ENCODE peak calls at places on chromosomes 6 and 20, in four cellular contexts. H is K562, W is HL-60, Z is GM12878. B is an unnamed sample.

GRCh38 chr6:123668063-123668462 is 31.3 kb upstream of the TRDN start:
- DNase-seq in H (no peak), W (no peak), Z (no peak), B (no peak)

GRCh38 chr6:74967821-74968220 is 238.0 kb downstream of the COL12A1 start:
- DNase-seq in H (no peak), W (no peak), Z (no peak), B (no peak)

GRCh38 chr6:160454303-160454702 is 106.1 kb downstream of the SLC22A3 start:
- DNase-seq in H (no peak), W (no peak), Z (no peak), B (no peak)

GRCh38 chr6:57190140-57190539 is 18.0 kb downstream of the BAG2 start:
- DNase-seq in H (no peak), W (no peak), Z (no peak), B (no peak)

GRCh38 chr6:20907486-20908071 is 373.3 kb downstream of the CDKAL1 start:
- DNase-seq in H (peak), W (no peak), Z (no peak), B (no peak)

GRCh38 chr6:102114402-102114801 is 720.9 kb downstream of the GRIK2 start:
- DNase-seq in H (no peak), W (no peak), Z (no peak), B (peak)

GRCh38 chr20:57672164-57672563 is 37.7 kb downstream of the PMEPA1 start:
- DNase-seq in H (no peak), W (no peak), Z (no peak), B (no peak)

GRCh38 chr6:53718597-53719460 is 53.3 kb upstream of the KLHL31 start:
- DNase-seq in H (peak), W (peak), Z (peak), B (peak)

GRCh38 chr6:31441368-31442267 is 38.2 kb downstream of the MICA start:
- DNase-seq in H (peak), W (peak), Z (no peak), B (peak)

GRCh38 chr20:50303573-50304500 is 113.2 kb downstream of the CEBPB start:
- DNase-seq in H (peak), W (no peak), Z (no peak), B (no peak)

GRCh38 chr6:105872244-105872643 is 213.9 kb upstream of the PRDM1 start:
- DNase-seq in H (no peak), W (peak), Z (no peak), B (no peak)

GRCh38 chr6:160035693-160036330 is 66.9 kb downstream of the IGF2R start:
- DNase-seq in H (no peak), W (no peak), Z (no peak), B (no peak)

GRCh38 chr20:51412333-51412761 is 130.2 kb downstream of the NFATC2 start:
- DNase-seq in H (no peak), W (no peak), Z (no peak), B (no peak)

GRCh38 chr20:17952692-17953684 is 15.6 kb downstream of the SNX5 start:
- DNase-seq in H (no peak), W (no peak), Z (no peak), B (no peak)

GRCh38 chr6:106253194-106253593 is 72.4 kb downstream of the ATG5 start:
- DNase-seq in H (no peak), W (no peak), Z (no peak), B (no peak)

GRCh38 chr6:146892283-146892612 is 293.5 kb downstream of the ADGB start:
- DNase-seq in H (no peak), W (no peak), Z (no peak), B (no peak)

GRCh38 chr20:25341716-25342680 is 48.6 kb downstream of the ABHD12 start:
- DNase-seq in H (no peak), W (no peak), Z (no peak), B (no peak)

GRCh38 chr6:140915001-140915950 is 1217.4 kb upstream of the GJE1 start:
- DNase-seq in H (no peak), W (no peak), Z (no peak), B (no peak)

GRCh38 chr6:152595507-152595906 is 41.7 kb downstream of the SYNE1 start:
- DNase-seq in H (no peak), W (no peak), Z (no peak), B (no peak)

GRCh38 chr6:12138936-12139335 is 126.8 kb downstream of the HIVEP1 start:
- DNase-seq in H (no peak), W (no peak), Z (no peak), B (no peak)

GRCh38 chr6:105364243-105364642 is 38.6 kb downstream of the PREP start:
- DNase-seq in H (no peak), W (no peak), Z (no peak), B (no peak)

GRCh38 chr6:113122060-113122459 is 735.1 kb upstream of the MARCKS start:
- DNase-seq in H (no peak), W (no peak), Z (no peak), B (no peak)

GRCh38 chr6:42294759-42295158 is 77.1 kb upstream of the MRPS10 start:
- DNase-seq in H (no peak), W (no peak), Z (no peak), B (no peak)

GRCh38 chr6:23302499-23302898 is 733.1 kb downstream of the HDGFL1 start:
- DNase-seq in H (no peak), W (no peak), Z (no peak), B (no peak)
- TF ChIP-seq POLR2AphosphoS5 in H (no peak), W (no peak), Z (no peak), B (no peak)

GRCh38 chr20:32333181-32333987 is 24.7 kb upstream of the ASXL1 start:
- DNase-seq in H (peak), W (no peak), Z (peak), B (no peak)
- TF ChIP-seq SPI1 in H (no peak), W (no peak), Z (no peak), B (peak)

GRCh38 chr20:46011631-46012482 is 3.1 kb downstream of the MMP9 start:
- DNase-seq in H (peak), W (no peak), Z (no peak), B (no peak)
- TF ChIP-seq POLR2AphosphoS5 in H (no peak), W (no peak), Z (no peak), B (no peak)

DNA sequence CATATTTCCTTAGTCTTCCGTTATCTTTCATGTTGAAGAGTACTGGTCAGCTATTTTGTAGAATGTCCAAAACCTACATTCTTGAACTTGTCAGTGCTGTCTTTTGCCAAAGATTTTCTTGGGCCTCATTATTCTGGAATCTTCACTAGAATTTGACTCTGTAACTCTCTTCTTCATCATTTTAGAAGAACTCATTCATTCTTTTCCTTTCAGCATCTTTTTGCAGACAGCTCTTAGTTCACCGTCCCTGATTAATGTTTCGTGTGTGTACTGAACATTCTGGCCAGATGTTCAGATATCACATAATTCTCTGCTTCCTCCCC is 9.5 kb downstream of the CTNNBL1 start:
- DNase-seq in H (no peak), W (no peak), Z (no peak), B (no peak)
- TF ChIP-seq SPI1 in H (no peak), W (no peak), Z (no peak), B (no peak)

GRCh38 chr6:144856622-144857021 is 571.5 kb downstream of the UTRN start:
- DNase-seq in H (no peak), W (no peak), Z (no peak), B (no peak)

GRCh38 chr6:144855812-144856531 is 570.8 kb downstream of the UTRN start:
- DNase-seq in H (no peak), W (no peak), Z (no peak), B (no peak)

GRCh38 chr6:144853603-144854002 is 568.5 kb downstream of the UTRN start:
- DNase-seq in H (no peak), W (no peak), Z (no peak), B (no peak)

GRCh38 chr6:144857086-144857485 is 572.0 kb downstream of the UTRN start:
- DNase-seq in H (no peak), W (no peak), Z (no peak), B (no peak)

DNA sequence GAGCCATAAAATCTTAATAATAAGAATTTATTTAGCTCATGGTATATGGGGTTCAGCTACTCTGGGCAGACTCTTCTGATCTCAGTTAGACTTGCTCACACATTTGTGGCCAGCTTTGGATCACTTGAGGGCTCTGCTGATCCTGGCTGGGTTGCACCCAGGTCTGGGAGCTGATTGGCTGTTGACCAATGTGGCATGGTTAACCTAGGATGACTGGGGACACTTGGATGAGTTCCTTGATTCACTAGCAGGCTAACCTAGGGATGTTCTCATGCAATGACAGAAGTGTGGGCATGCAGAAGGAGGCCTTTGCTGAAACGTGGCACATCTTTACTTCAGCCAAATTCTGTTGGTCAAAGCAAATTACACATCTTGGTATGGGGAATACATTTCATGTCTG is 569.5 kb downstream of the UTRN start:
- DNase-seq in H (no peak), W (no peak), Z (no peak), B (no peak)
- TF ChIP-seq POLR2AphosphoS5 in H (no peak), W (no peak), Z (no peak), B (no peak)

GRCh38 chr20:60255866-60256265 is 297.6 kb downstream of the CDH26 start:
- DNase-seq in H (no peak), W (no peak), Z (no peak), B (no peak)
- TF ChIP-seq SPI1 in H (no peak), W (no peak), Z (no peak), B (no peak)

DNA sequence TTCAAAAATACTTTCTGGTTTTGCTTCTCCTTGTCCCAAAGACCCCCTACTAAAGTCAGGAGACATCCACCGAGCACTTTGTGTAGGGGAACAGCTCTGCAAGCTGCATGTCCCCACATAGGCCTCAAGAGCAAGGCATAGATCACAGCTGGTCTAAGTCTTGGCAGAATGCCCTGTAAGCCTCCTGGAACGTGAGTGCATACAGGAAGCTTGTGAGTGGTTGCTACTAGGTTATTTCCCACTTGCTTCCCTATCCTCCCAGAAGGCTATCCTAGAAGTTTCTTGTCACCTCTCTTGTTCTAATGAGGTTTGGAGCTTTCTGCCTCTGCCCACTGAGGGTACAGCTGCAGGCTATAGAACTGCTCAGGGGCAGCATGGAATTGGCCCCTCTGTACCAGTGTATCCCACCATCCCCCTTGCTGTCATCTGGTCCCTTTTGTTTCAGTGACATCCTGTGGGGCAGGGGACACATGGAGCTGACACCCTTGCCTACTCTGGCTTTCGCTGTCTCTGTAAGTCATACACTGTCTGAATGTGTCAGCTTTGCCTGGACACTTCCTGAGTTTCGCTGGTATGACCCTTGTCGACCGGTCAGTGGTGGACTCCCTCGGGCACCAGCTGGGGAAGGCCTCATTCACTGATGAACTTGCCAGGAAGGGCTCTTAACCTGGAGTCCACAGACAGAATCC is 35.6 kb upstream of the KCNK16 start:
- DNase-seq in H (no peak), W (no peak), Z (no peak), B (no peak)
- TF ChIP-seq POLR2AphosphoS5 in H (no peak), W (no peak), Z (no peak), B (no peak)

GRCh38 chr20:19903168-19903676 is 113.9 kb upstream of the NAA20 start:
- DNase-seq in H (peak), W (peak), Z (no peak), B (peak)
- TF ChIP-seq SPI1 in H (no peak), W (no peak), Z (peak), B (peak)

B was measured in GM12891.